ENCODE peak calls at places on chromosome 10, in ten cellular contexts. Y is transverse colon, B is MM.1S, H is fibroblast of lung, E is neural progenitor cell, X is heart left ventricle, P is tibial artery, R is esophagus squamous epithelium, I is upper lobe of right lung, S is ascending aorta. V is an unnamed sample. For H3K9me3, the result is how much of the 10 kb centered on the place peaks cover.

GRCh38 chr10:84540617-84541288 is 212.4 kb downstream of the CCSER2 start:
- DNase-seq in S (no peak), B (peak), H (peak), Y (peak), X (peak), R (no peak), P (peak), I (peak), E (peak), V (no peak)

GRCh38 chr10:117956972-117957371 is 89.8 kb downstream of the RAB11FIP2 start:
- DNase-seq in E (no peak), X (no peak), R (no peak), B (no peak), P (no peak), H (no peak), S (no peak), I (no peak), Y (no peak), V (no peak)

GRCh38 chr10:116049644-116050043 is 223.4 kb downstream of the GFRA1 start:
- DNase-seq in S (no peak), R (no peak), P (no peak), E (no peak), Y (no peak), I (no peak), H (no peak), B (no peak), X (no peak), V (no peak)

GRCh38 chr10:71087622-71088021 is 124.7 kb upstream of the UNC5B start:
- DNase-seq in E (no peak), X (no peak), S (no peak), Y (no peak), I (peak), B (no peak), H (no peak), P (no peak), R (no peak), V (no peak)

GRCh38 chr10:122981066-122981464 is 864 bp downstream of the PSTK start:
- DNase-seq in R (no peak), Y (no peak), B (peak), P (no peak), S (no peak), E (peak), X (no peak), I (no peak), H (peak), V (no peak)

GRCh38 chr10:35217458-35217857 is 90.8 kb downstream of the CREM start:
- DNase-seq in I (no peak), H (peak), P (no peak), Y (no peak), R (no peak), X (peak), S (no peak), E (no peak), B (no peak), V (no peak)

GRCh38 chr10:129935861-129936140 is 28.3 kb downstream of the EBF3 start:
- DNase-seq in S (no peak), R (no peak), X (no peak), Y (no peak), P (no peak), B (no peak), H (no peak), E (no peak), I (no peak), V (no peak)

GRCh38 chr10:34687434-34688205 is 127.5 kb downstream of the PARD3 start:
- DNase-seq in P (no peak), X (no peak), B (no peak), Y (no peak), S (no peak), I (no peak), H (peak), E (no peak), R (no peak), V (no peak)

GRCh38 chr10:102678842-102679289 is 34.6 kb downstream of the TRIM8 start:
- DNase-seq in R (no peak), P (no peak), Y (peak), E (peak), H (peak), S (no peak), I (peak), X (peak), B (peak), V (no peak)

GRCh38 chr10:129259128-129259527 is 207.9 kb upstream of the MGMT start:
- DNase-seq in Y (no peak), H (peak), S (no peak), P (no peak), R (no peak), B (no peak), X (no peak), I (no peak), E (no peak), V (no peak)

GRCh38 chr10:68074404-68074774 is 694 bp downstream of the HERC4 start:
- DNase-seq in E (no peak), S (no peak), P (no peak), B (no peak), Y (no peak), I (no peak), H (no peak), R (no peak), X (no peak), V (no peak)

GRCh38 chr10:81820418-81820817 is 54.6 kb upstream of the NRG3 start:
- DNase-seq in R (no peak), E (peak), Y (no peak), P (no peak), X (no peak), S (no peak), I (no peak), B (peak), H (no peak), V (no peak)

GRCh38 chr10:25815236-25815635 is 118.8 kb upstream of the MYO3A start:
- DNase-seq in H (peak), E (no peak), P (no peak), I (no peak), Y (no peak), S (no peak), B (no peak), X (no peak), R (no peak), V (no peak)

GRCh38 chr10:77582710-77583115 is 54.9 kb downstream of the KCNMA1 start:
- DNase-seq in P (no peak), I (peak), X (no peak), R (no peak), S (no peak), Y (no peak), H (peak), E (no peak), B (no peak), V (no peak)

GRCh38 chr10:12418725-12419278 is 69.5 kb downstream of the CAMK1D start:
- DNase-seq in R (no peak), P (peak), S (no peak), B (no peak), Y (no peak), E (no peak), H (no peak), I (peak), X (no peak), V (no peak)

GRCh38 chr10:116836902-116837513 is 12.3 kb upstream of the ENO4 start:
- DNase-seq in S (no peak), R (no peak), H (peak), B (no peak), I (no peak), Y (no peak), X (no peak), E (no peak), P (no peak), V (no peak)

GRCh38 chr10:5604236-5604925 is 62.0 kb downstream of the ASB13 start:
- DNase-seq in E (no peak), X (no peak), S (no peak), I (no peak), H (no peak), Y (no peak), B (no peak), P (no peak), R (no peak), V (no peak)

GRCh38 chr10:132547421-132547861 is 9.9 kb downstream of the INPP5A start:
- DNase-seq in E (no peak), P (peak), S (no peak), H (no peak), R (no peak), Y (no peak), B (no peak), I (no peak), X (no peak), V (no peak)

GRCh38 chr10:132132391-132132841 is 54.3 kb upstream of the DPYSL4 start:
- DNase-seq in P (no peak), I (no peak), X (no peak), S (no peak), B (no peak), Y (no peak), R (no peak), H (no peak), E (no peak), V (no peak)

GRCh38 chr10:113953505-113954272 is 90.0 kb upstream of the ADRB1 start:
- DNase-seq in I (no peak), Y (no peak), R (no peak), E (no peak), H (no peak), B (no peak), S (no peak), P (no peak), X (no peak), V (no peak)

GRCh38 chr10:24949616-24950015 is 2.8 kb downstream of the PRTFDC1 start:
- DNase-seq in X (no peak), H (no peak), E (no peak), P (no peak), Y (no peak), S (no peak), B (no peak), I (no peak), R (no peak), V (no peak)

GRCh38 chr10:23543696-23544095 is 104.8 kb downstream of the OTUD1 start:
- DNase-seq in P (no peak), Y (no peak), S (no peak), X (no peak), E (no peak), H (no peak), I (no peak), R (no peak), B (no peak), V (no peak)

GRCh38 chr10:77702166-77702565 is 64.6 kb upstream of the KCNMA1 start:
- DNase-seq in I (no peak), P (no peak), S (no peak), B (no peak), R (no peak), X (no peak), Y (no peak), H (peak), E (no peak), V (no peak)

GRCh38 chr10:118870467-118871243 is 115.9 kb upstream of the CACUL1 start:
- DNase-seq in H (peak), I (no peak), X (peak), E (peak), P (peak), B (no peak), R (no peak), Y (no peak), S (no peak), V (no peak)

GRCh38 chr10:13709931-13710690 is 123.3 kb downstream of the PRPF18 start:
- DNase-seq in H (peak), R (no peak), X (no peak), I (no peak), S (no peak), Y (no peak), B (no peak), P (no peak), E (no peak), V (no peak)

GRCh38 chr10:25965584-25965983 is 31.6 kb downstream of the MYO3A start:
- DNase-seq in I (no peak), B (no peak), Y (no peak), P (no peak), X (no peak), R (no peak), H (no peak), E (no peak), S (no peak), V (no peak)

DNA sequence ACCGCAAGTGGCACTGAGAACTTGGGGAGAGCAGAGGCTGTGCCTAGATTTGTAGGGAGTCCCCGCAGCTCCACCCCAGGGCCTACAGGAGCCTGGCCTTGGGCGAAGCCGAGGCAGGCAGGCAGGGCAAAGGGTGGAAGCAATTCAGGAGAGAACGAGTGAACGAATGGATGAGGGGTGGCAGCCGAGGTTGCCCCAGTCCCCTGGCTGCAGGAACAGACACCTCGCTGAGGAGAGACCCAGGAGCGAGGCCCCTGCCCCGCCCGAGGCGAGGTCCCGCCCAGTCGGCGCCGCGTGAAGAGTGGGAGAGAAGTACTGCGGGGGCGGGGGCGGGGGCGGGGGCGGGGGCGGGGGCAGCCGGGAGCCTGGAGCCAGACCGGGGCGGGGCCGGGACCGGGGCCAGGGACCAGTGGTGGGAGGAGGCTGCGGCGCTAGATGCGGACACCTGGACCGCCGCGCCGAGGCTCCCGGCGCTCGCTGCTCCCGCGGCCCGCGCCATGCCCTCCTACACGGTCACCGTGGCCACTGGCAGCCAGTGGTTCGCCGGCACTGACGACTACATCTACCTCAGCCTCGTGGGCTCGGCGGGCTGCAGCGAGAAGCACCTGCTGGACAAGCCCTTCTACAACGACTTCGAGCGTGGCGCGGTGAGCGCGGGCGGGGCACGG is at the start of gene ALOX5:
- DNase-seq in E (peak), I (peak), P (peak), Y (peak), X (peak), R (no peak), B (peak), H (no peak), S (no peak), V (no peak)
- H3K27ac ChIP-seq in E (no peak), I (peak), P (no peak), Y (peak), X (peak), R (peak), B (peak), H (no peak), S (no peak), V (peak)

GRCh38 chr10:60549686-60550085 is 160.0 kb upstream of the ANK3 start:
- DNase-seq in H (peak), S (no peak), I (no peak), R (no peak), P (no peak), E (no peak), Y (no peak), B (peak), X (no peak), V (no peak)
- TF ChIP-seq CTCF in H (peak), S (no peak), I (peak), R (no peak), P (no peak), E (peak), Y (peak), B (peak), X (no peak), V (no peak)

DNA sequence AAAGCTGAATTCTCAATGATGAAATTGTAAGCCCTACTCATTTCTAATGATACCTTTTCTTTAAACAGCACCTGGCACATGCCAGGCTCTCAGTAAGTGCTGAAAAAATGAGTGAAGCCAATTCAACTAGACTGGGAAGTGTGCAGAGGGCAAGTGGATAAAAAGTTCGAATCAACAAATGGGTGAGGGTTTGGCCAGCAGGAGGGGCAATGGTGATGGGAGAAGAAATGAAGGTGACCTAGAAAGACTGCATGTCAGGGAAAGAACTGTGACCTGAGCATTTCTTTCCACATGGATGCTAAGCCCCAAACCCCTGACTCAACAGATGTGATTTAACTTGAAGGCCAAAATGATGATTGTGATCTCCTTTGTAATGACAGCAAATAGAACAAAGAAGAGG is 54.6 kb downstream of the DKK1 start:
- DNase-seq in P (no peak), H (no peak), S (no peak), B (peak), Y (no peak), I (no peak), E (no peak), X (no peak), R (no peak), V (no peak)
- H3K9me3 ChIP-seq in P (under half), H (under half), S (under half), B (under half), Y (under half), I (under half), E (under half), X (under half), R (under half), V (under half)

GRCh38 chr10:235921-236320 is 100.7 kb downstream of the ZMYND11 start:
- DNase-seq in I (no peak), P (no peak), X (no peak), H (no peak), B (no peak), Y (no peak), S (no peak), R (no peak), E (no peak), V (no peak)

GRCh38 chr10:246431-246830 is 111.2 kb downstream of the ZMYND11 start:
- DNase-seq in E (no peak), Y (no peak), P (no peak), R (no peak), B (no peak), S (no peak), I (no peak), H (no peak), X (no peak), V (no peak)

GRCh38 chr10:244227-244626 is 109.0 kb downstream of the ZMYND11 start:
- DNase-seq in I (no peak), E (no peak), B (no peak), S (no peak), P (no peak), Y (no peak), R (no peak), H (no peak), X (no peak), V (no peak)

GRCh38 chr10:239109-239508 is 103.9 kb downstream of the ZMYND11 start:
- DNase-seq in X (no peak), R (no peak), Y (no peak), H (peak), S (no peak), E (no peak), P (no peak), B (no peak), I (no peak), V (no peak)

GRCh38 chr10:241451-241850 is 106.2 kb downstream of the ZMYND11 start:
- DNase-seq in X (no peak), E (no peak), P (no peak), Y (no peak), S (no peak), I (no peak), R (no peak), B (no peak), H (no peak), V (no peak)
- H3K27ac ChIP-seq in X (no peak), E (no peak), P (peak), Y (no peak), S (peak), I (no peak), R (no peak), B (no peak), H (no peak), V (no peak)

DNA sequence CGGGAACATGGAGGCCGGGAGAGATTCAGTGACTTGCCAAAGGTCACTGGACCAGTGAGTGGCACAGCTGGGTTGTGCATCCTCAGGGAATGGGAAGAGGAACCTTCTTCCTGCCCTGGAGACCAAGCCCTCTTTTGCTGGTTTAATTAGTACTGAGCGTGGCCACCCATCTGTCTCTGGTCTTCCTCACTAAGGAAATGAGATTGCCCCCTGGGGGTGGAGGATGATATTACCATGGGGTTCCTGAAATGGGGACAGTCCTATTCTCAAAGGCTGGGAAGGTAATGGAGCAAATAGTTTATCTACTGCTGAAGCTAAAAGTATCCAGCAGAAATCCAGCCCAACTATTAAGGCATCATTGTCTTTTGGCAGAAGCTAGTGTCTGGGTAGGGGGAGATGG is 98.6 kb upstream of the FGFR2 start:
- DNase-seq in B (peak), H (no peak), Y (peak), R (no peak), X (no peak), I (no peak), E (peak), P (peak), S (no peak), V (no peak)
- TF ChIP-seq CTCF in B (peak), H (peak), Y (peak), R (peak), X (peak), I (peak), E (peak), P (peak), S (no peak), V (peak)

GRCh38 chr10:36573246-36573645 is 552.2 kb upstream of the ANKRD30A start:
- DNase-seq in S (no peak), B (no peak), P (no peak), I (no peak), Y (no peak), X (no peak), H (no peak), E (no peak), R (no peak), V (no peak)
- H3K9me3 ChIP-seq in S (under half), B (under half), P (under half), I (under half), Y (under half), X (under half), H (under half), E (under half), R (under half), V (under half)

GRCh38 chr10:56360583-56360966 is 484 bp downstream of the ZWINT start:
- DNase-seq in P (no peak), E (no peak), X (no peak), I (no peak), H (no peak), Y (no peak), S (no peak), R (no peak), B (no peak), V (no peak)
- H3K27ac ChIP-seq in P (no peak), E (no peak), X (no peak), I (no peak), H (peak), Y (peak), S (no peak), R (peak), B (peak), V (no peak)

GRCh38 chr10:49408437-49409306 is 12.8 kb upstream of the DRGX start:
- DNase-seq in P (no peak), X (no peak), S (no peak), B (no peak), R (no peak), E (no peak), H (no peak), I (no peak), Y (no peak), V (no peak)
- TF ChIP-seq CTCF in P (no peak), X (no peak), S (no peak), B (peak), R (no peak), E (peak), H (no peak), I (no peak), Y (no peak), V (no peak)

DNA sequence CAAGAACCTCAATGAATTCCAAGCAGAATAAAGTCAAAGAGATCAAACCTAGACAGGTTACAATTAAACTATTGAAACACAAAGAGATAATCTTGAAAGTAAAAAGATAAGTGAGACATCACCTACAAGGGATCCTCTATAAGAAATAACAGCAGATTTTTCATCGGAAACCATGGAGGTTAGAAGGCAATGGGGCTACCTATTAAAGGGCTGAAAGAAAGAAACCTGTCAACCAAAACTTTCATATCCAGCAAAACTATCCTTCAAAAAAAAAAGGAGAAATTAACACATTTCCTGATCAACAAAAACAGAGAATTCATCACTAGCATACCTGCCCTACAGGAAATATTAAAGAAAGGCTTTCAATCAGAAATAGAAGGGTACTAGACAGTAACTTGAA is 244.9 kb downstream of the ARHGAP12 start:
- DNase-seq in B (peak), Y (no peak), R (no peak), E (peak), X (no peak), S (no peak), I (no peak), H (no peak), P (no peak), V (no peak)
- H3K9me3 ChIP-seq in B (under half), Y (under half), R (under half), E (under half), X (under half), S (under half), I (under half), H (under half), P (under half), V (under half)

DNA sequence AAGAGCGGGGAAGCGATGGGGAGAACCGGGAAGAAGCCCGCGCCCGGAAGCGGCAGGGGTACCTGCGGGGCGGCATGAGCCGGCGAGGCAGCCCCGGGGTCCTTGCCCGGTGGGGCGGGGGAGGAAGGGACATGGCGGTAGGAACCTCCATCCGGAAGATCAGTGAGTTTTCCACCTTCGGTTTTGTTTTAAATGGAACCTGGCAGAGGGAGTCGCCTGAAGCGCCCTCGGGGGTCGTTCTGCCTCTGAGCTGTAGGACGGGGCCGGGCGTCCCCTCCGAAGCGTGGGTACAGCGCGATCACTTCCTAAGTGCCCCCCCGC is 471 bp downstream of the PFKP start:
- DNase-seq in P (no peak), E (peak), S (no peak), H (no peak), B (no peak), Y (peak), R (no peak), X (no peak), I (no peak), V (no peak)
- H3K27ac ChIP-seq in P (peak), E (no peak), S (peak), H (peak), B (no peak), Y (peak), R (peak), X (peak), I (peak), V (peak)

V was measured in thoracic aorta.